ENCODE peak calls at places on chromosomes 6 and 20, in seven cellular contexts. U, A, F, I, M, O and V are unnamed samples.

GRCh38 chr20:4045082-4045481 is 29.7 kb upstream of the RNF24 start:
- DNase-seq in F (no peak), I (no peak), A (no peak), M (no peak), O (no peak), U (no peak), V (no peak)

GRCh38 chr6:53706525-53706924 is 41.0 kb upstream of the KLHL31 start:
- DNase-seq in A (no peak), O (no peak), M (peak), I (no peak), U (no peak), F (no peak), V (no peak)

GRCh38 chr6:19896580-19897010 is 59.4 kb downstream of the ID4 start:
- DNase-seq in M (no peak), F (no peak), O (peak), I (no peak), U (no peak), A (no peak), V (peak)

GRCh38 chr20:55415567-55416142 is 589.7 kb downstream of the CBLN4 start:
- DNase-seq in U (no peak), A (peak), M (no peak), I (no peak), O (peak), F (no peak), V (peak)

GRCh38 chr6:126947070-126947469 is 171.4 kb upstream of the RSPO3 start:
- DNase-seq in I (peak), M (no peak), O (no peak), U (no peak), F (no peak), A (no peak), V (no peak)

GRCh38 chr6:112563368-112563767 is 216.2 kb downstream of the RFPL4B start:
- DNase-seq in A (peak), O (peak), I (no peak), F (peak), U (no peak), M (peak), V (peak)

GRCh38 chr20:22180244-22180643 is 404.1 kb downstream of the FOXA2 start:
- DNase-seq in U (no peak), M (no peak), F (no peak), I (no peak), O (no peak), A (no peak), V (peak)

GRCh38 chr6:38020593-38020992 is 201.1 kb downstream of the ZFAND3 start:
- DNase-seq in F (no peak), U (no peak), I (no peak), O (no peak), A (no peak), M (no peak), V (no peak)

GRCh38 chr6:100833972-100834574 is 47.1 kb downstream of the ASCC3 start:
- DNase-seq in F (no peak), A (no peak), U (no peak), I (no peak), M (no peak), O (no peak), V (no peak)

GRCh38 chr6:138182939-138183791 is 21.4 kb downstream of the ARFGEF3 start:
- DNase-seq in M (no peak), A (no peak), I (no peak), O (no peak), F (no peak), U (no peak), V (no peak)

GRCh38 chr6:134169881-134170486 is 117.6 kb upstream of the SLC2A12 start:
- DNase-seq in F (no peak), M (no peak), U (no peak), O (no peak), I (no peak), A (no peak), V (no peak)

GRCh38 chr20:33828912-33829560 is 17.9 kb downstream of the CHMP4B start:
- DNase-seq in F (no peak), A (no peak), U (no peak), M (no peak), O (peak), I (no peak), V (no peak)

GRCh38 chr6:14544689-14545088 is 427.1 kb downstream of the CD83 start:
- DNase-seq in M (no peak), A (no peak), F (no peak), I (no peak), O (no peak), U (no peak), V (no peak)

GRCh38 chr6:37479266-37479854 is 20.3 kb downstream of the CCDC167 start:
- DNase-seq in F (no peak), A (no peak), M (no peak), O (no peak), I (no peak), U (no peak), V (no peak)

GRCh38 chr6:44548319-44548718 is 160.8 kb downstream of the CDC5L start:
- DNase-seq in A (no peak), F (no peak), U (no peak), I (no peak), M (no peak), O (no peak), V (no peak)

GRCh38 chr20:5272268-5272667 is 44.5 kb downstream of the PROKR2 start:
- DNase-seq in F (no peak), A (no peak), U (no peak), I (no peak), M (no peak), O (no peak), V (no peak)

GRCh38 chr6:170136541-170137175 is 154.2 kb downstream of the DLL1 start:
- DNase-seq in I (no peak), A (no peak), F (no peak), O (no peak), U (no peak), M (no peak), V (no peak)

GRCh38 chr6:169963581-169964297 is 212.3 kb downstream of the ERMARD start:
- DNase-seq in M (no peak), U (no peak), I (no peak), F (no peak), O (no peak), A (no peak), V (no peak)

GRCh38 chr6:35238843-35239289 is 20.7 kb upstream of the ZNF76 start:
- DNase-seq in A (no peak), O (peak), F (no peak), I (no peak), M (peak), U (no peak), V (no peak)

GRCh38 chr6:28809947-28810654 is 113.7 kb downstream of the TRIM27 start:
- DNase-seq in M (no peak), O (no peak), A (no peak), F (no peak), I (no peak), U (no peak), V (no peak)

GRCh38 chr6:163731215-163732013 is 316.9 kb downstream of the QKI start:
- DNase-seq in A (no peak), I (no peak), U (no peak), M (no peak), F (no peak), O (no peak), V (no peak)

GRCh38 chr6:15026832-15027231 is 219.0 kb upstream of the JARID2 start:
- DNase-seq in A (peak), U (no peak), I (no peak), F (peak), M (no peak), O (peak), V (no peak)

GRCh38 chr6:45421700-45422540 is 44.2 kb upstream of the SUPT3H start:
- DNase-seq in M (peak), U (peak), I (peak), F (peak), A (peak), O (peak), V (no peak)

GRCh38 chr6:145964948-145965366 is 799 bp upstream of the SHPRH start:
- DNase-seq in F (no peak), M (peak), O (peak), I (no peak), A (no peak), U (no peak), V (no peak)

GRCh38 chr6:170177383-170178265 is 113.3 kb downstream of the DLL1 start:
- DNase-seq in F (no peak), O (no peak), U (no peak), M (no peak), I (no peak), A (no peak), V (no peak)

GRCh38 chr20:41854765-41855164 is 236.6 kb upstream of the CHD6 start:
- DNase-seq in O (peak), I (no peak), A (peak), M (no peak), F (no peak), U (no peak), V (peak)

GRCh38 chr6:51640016-51640415 is 447.4 kb downstream of the PKHD1 start:
- DNase-seq in U (no peak), F (no peak), M (no peak), I (no peak), O (no peak), A (no peak), V (no peak)

GRCh38 chr6:136225496-136225895 is 24.6 kb downstream of the MTFR2 start:
- DNase-seq in F (no peak), U (no peak), O (peak), I (no peak), M (no peak), A (peak), V (no peak)

GRCh38 chr6:33592595-33593413 is 12.7 kb upstream of the BAK1 start:
- DNase-seq in I (no peak), F (no peak), A (peak), M (no peak), O (peak), U (no peak), V (no peak)

GRCh38 chr6:33590531-33591198 is 10.6 kb upstream of the BAK1 start:
- DNase-seq in O (peak), M (no peak), U (no peak), A (no peak), I (no peak), F (no peak), V (peak)

GRCh38 chr6:33593414-33593727 is 13.3 kb upstream of the BAK1 start:
- DNase-seq in U (no peak), F (no peak), A (no peak), O (no peak), M (no peak), I (no peak), V (no peak)

GRCh38 chr6:33591633-33592032 is 11.6 kb upstream of the BAK1 start:
- DNase-seq in F (no peak), I (no peak), O (no peak), A (no peak), M (no peak), U (no peak), V (no peak)

GRCh38 chr6:33592280-33592594 is 12.2 kb upstream of the BAK1 start:
- DNase-seq in I (no peak), F (no peak), A (no peak), O (no peak), U (no peak), M (no peak), V (no peak)
- TF ChIP-seq CTCF in I (no peak), F (no peak), A (no peak), O (no peak), U (no peak), M (no peak), V (no peak)

GRCh38 chr20:49910340-49910706 is 5.0 kb downstream of the SPATA2 start:
- DNase-seq in F (no peak), M (no peak), A (no peak), I (no peak), O (no peak), U (no peak), V (no peak)
- H3K27ac ChIP-seq in F (no peak), M (no peak), A (no peak), I (peak), O (peak), U (no peak), V (peak)

GRCh38 chr6:33771342-33772113 is 17.4 kb downstream of the LEMD2 start:
- DNase-seq in F (peak), I (peak), U (no peak), M (peak), O (peak), A (peak), V (peak)
- TF ChIP-seq CTCF in F (peak), I (peak), U (peak), M (peak), O (peak), A (peak), V (peak)

GRCh38 chr6:11205721-11206120 is 26.7 kb downstream of the NEDD9 start:
- DNase-seq in F (no peak), I (no peak), A (no peak), U (no peak), M (no peak), O (no peak), V (no peak)
- H3K27ac ChIP-seq in F (no peak), I (peak), A (no peak), U (no peak), M (peak), O (peak), V (peak)

DNA sequence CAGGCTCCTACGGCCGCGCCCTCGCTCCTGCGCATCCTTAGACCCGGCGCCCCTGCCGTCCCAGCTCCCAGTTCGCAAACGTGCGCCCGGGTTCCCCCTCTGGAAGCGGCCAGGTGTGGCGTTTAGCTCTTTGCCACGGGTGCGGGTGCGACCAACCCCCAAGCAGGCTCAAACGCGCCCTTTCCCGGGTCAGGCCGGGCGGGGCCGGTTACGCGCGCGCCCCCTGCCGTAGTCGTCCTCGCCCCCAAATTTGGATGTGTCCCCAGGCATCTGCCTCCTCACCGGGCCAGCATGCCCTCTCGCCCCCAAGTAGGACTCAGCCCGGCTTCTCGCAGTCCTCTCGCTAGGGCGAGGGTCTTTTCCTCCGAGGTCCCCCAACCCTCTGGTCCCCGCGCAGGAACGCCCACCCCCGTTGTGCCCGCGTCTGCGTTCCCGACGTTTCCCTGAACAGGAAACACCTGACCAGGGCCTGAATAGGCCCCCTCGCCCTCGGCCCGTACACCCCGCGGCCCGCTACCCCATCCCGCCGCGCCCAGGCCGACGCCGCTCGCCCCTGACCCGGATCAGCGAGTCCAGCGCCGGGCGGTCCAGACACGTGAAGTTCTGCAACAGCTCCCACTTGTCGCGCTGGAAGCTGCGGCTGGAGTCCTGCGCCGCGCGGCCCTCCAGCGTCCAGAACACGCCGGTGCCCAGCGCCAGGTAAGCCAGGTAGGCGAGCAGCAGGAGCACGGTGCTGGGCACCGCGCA is 520 bp downstream of the KCNK17 start:
- DNase-seq in I (no peak), O (peak), A (no peak), F (no peak), U (no peak), M (no peak), V (no peak)
- TF ChIP-seq CTCF in I (no peak), O (no peak), A (no peak), F (no peak), U (no peak), M (no peak), V (no peak)

DNA sequence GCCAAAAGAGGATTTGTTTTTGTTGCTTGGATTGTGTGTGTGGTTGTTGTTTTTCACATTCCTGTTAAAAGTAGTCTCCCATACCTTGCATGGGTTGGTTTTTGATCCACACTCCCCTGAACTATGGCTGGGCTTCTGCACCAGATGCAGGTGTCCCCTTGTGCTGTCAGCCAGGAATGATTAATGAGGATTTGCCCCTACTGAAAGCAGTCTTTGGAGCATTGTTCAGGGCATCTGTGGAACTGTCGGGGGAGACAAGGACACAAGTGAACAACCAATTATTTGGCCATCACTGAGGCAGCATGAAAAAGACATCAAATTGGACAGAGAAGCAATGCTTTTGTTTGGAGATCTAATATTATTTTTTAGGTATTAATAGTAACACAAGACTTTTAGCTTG is 373.2 kb upstream of the MMS22L start:
- DNase-seq in F (no peak), M (no peak), O (no peak), I (no peak), U (no peak), A (no peak), V (no peak)
- H3K27ac ChIP-seq in F (no peak), M (no peak), O (no peak), I (no peak), U (no peak), A (no peak), V (no peak)

DNA sequence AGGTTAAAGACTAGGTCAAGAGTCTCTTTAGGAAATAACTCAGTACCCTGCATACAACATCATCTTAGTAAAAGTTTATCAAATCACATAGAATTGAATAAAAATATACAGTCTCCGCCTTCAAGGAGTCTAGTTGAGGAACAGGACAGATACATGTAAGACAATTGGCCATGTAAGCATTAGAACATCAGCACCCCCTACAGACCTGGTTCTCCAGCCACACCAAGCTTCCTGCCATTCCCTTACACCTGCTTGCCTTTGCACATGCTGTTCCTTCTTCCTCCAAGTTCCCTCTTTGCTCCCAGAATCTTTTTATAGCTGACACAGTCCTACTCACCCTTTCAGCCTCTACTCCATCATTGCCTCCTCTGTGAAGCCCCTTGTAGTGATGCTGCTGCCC is 187.8 kb upstream of the LRFN2 start:
- DNase-seq in M (no peak), A (no peak), U (no peak), I (no peak), O (no peak), F (no peak), V (no peak)
- TF ChIP-seq CTCF in M (no peak), A (no peak), U (no peak), I (no peak), O (peak), F (no peak), V (no peak)

DNA sequence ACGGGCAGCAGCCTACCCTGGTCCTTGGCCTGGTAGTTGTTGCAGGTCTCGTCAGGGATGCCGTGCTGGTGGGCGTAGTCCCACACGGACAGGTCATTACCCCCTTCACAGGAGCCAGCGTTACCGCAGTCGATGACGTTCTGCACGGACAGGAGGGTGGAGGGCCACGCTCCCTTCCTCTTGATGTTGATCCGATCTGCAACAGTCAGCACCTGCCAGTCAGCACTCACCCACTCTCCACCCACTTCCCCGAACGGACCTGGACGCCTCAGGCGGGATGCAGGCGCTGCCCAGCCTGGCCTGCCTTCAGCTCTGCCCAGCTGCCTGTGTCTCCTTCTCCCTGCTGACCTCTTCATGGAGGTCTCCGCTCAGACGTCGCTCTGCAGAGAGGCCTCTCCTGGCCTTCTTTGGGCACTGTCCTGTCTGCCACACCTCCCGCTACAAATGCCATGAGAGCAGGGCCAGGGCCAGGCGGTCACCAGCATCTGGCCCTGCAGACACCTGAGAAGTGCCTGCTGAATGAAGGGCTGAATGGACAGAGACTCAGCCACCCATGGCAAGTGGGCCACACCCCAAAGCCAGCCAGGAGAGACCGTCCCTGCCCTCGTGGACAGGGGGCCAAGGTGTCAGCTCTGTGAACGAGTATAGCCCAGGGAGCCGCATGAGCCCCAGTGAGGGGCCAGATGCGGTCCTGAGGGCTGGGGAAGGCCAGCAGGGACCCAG is 5.4 kb downstream of the CTSZ start:
- DNase-seq in U (no peak), F (no peak), O (no peak), A (no peak), I (no peak), M (no peak), V (no peak)
- H3K27ac ChIP-seq in U (no peak), F (no peak), O (no peak), A (no peak), I (no peak), M (no peak), V (no peak)